ENCODE peak calls at places on chromosome 2, in five cellular contexts. C is mucosa of gallbladder, W is NCI-H187 treated with DMSO at 0.1 percent for 48 hours, O is kidney glomerular epithelial cell, A is AG09319. G is an unnamed sample.

GRCh38 chr2:37083873-37084792 is at the start of the genes GPATCH11 and HEATR5B:
- DNase-seq in W (peak; percentile 98), A (peak; percentile 89), C (peak; percentile 96), O (peak; percentile 96), G (peak; percentile 99)

GRCh38 chr2:8435608-8436007 is 246.2 kb upstream of the ID2 start:
- DNase-seq in C (no peak), O (no peak), A (peak; percentile 52), W (no peak), G (no peak)

GRCh38 chr2:10271946-10272345 is 30.8 kb upstream of the HPCAL1 start:
- DNase-seq in O (no peak), A (no peak), W (no peak), C (no peak), G (no peak)

GRCh38 chr2:85858841-85859240 is 29.9 kb downstream of the ST3GAL5 start:
- DNase-seq in C (no peak), A (no peak), W (no peak), O (no peak), G (no peak)

GRCh38 chr2:118340103-118340502 is 251.8 kb downstream of the INSIG2 start:
- DNase-seq in W (no peak), A (no peak), O (no peak), C (no peak), G (peak; percentile 79)

GRCh38 chr2:227413371-227413770 is 25.6 kb upstream of the SCYGR1 start:
- DNase-seq in O (no peak), C (no peak), A (no peak), W (no peak), G (no peak)

GRCh38 chr2:60479226-60480088 is 74.0 kb downstream of the BCL11A start:
- DNase-seq in A (no peak), C (no peak), O (no peak), W (no peak), G (no peak)

GRCh38 chr2:239268082-239268481 is 132.7 kb downstream of the HDAC4 start:
- DNase-seq in A (no peak), C (peak; percentile 70), W (no peak), O (no peak), G (no peak)

GRCh38 chr2:14720319-14720718 is 87.8 kb downstream of the LRATD1 start:
- DNase-seq in O (no peak), C (no peak), W (no peak), A (no peak), G (no peak)

GRCh38 chr2:175567435-175568061 is 386.0 kb upstream of the ATP5MC3 start:
- DNase-seq in O (no peak), A (no peak), W (no peak), C (no peak), G (peak; percentile 30)

GRCh38 chr2:56260415-56260814 is 76.6 kb downstream of the CCDC85A start:
- DNase-seq in C (no peak), O (no peak), W (no peak), A (no peak), G (no peak)

G was measured in mesendoderm.